ENCODE peak calls at places on chromosomes 1 and 21, in four cellular contexts. T is heart right ventricle, L is body of pancreas, U is PC-3. M is an unnamed sample.

GRCh38 chr1:42380617-42381423 is at the start of gene RIMKLA:
- DNase-seq in U (peak; percentile 63), L (peak; percentile 64), T (peak; percentile 61), M (peak; percentile 69)

GRCh38 chr1:168628807-168629206 is 52.4 kb downstream of the XCL1 start:
- DNase-seq in T (no peak), U (peak; percentile 98), L (no peak), M (no peak)

GRCh38 chr1:30523055-30524020 is 200.0 kb downstream of the MATN1 start:
- DNase-seq in L (no peak), T (no peak), U (peak; percentile 66), M (peak; percentile 5)

GRCh38 chr1:208576425-208576824 is 332.2 kb upstream of the PLXNA2 start:
- DNase-seq in L (no peak), T (no peak), U (no peak), M (no peak)

GRCh38 chr1:218361298-218362065 is 16.3 kb downstream of the TGFB2 start:
- DNase-seq in U (peak; percentile 71), L (no peak), T (no peak), M (no peak)

GRCh38 chr1:9294440-9294773 is 1.7 kb downstream of the SPSB1 start:
- DNase-seq in U (peak; percentile 91), L (peak; percentile 50), T (no peak), M (no peak)

GRCh38 chr1:12703821-12704451 is 12.0 kb upstream of the AADACL3 start:
- DNase-seq in U (no peak), T (no peak), L (no peak), M (no peak)

GRCh38 chr1:234644928-234645327 is 35.0 kb upstream of the IRF2BP2 start:
- DNase-seq in T (no peak), L (no peak), U (no peak), M (no peak)

GRCh38 chr21:41863439-41863740 is 15.8 kb downstream of the PRDM15 start:
- DNase-seq in U (no peak), T (no peak), L (no peak), M (no peak)

GRCh38 chr1:246689409-246689997 is 34.7 kb upstream of the SCCPDH start:
- DNase-seq in T (peak; percentile 54), U (peak; percentile 96), L (peak; percentile 60), M (peak; percentile 71)

GRCh38 chr1:220378571-220379302 is 106.5 kb upstream of the RAB3GAP2 start:
- DNase-seq in U (peak; percentile 20), L (no peak), T (no peak), M (no peak)

GRCh38 chr1:198151688-198152087 is 5.1 kb upstream of the NEK7 start:
- DNase-seq in U (no peak), T (no peak), L (no peak), M (no peak)

GRCh38 chr1:224726783-224727182 is 110.7 kb downstream of the CNIH3 start:
- DNase-seq in U (no peak), L (no peak), T (no peak), M (no peak)

GRCh38 chr1:65056866-65057265 is 90.5 kb upstream of the JAK1 start:
- DNase-seq in L (no peak), U (no peak), T (no peak), M (no peak)
- H3K4me1 ChIP-seq in L (no peaks in the 10 kb centered on the region), U (no peaks in the 10 kb centered on the region), T (peaks cover 62% of the 10 kb centered on the region), M (no peaks in the 10 kb centered on the region)

DNA sequence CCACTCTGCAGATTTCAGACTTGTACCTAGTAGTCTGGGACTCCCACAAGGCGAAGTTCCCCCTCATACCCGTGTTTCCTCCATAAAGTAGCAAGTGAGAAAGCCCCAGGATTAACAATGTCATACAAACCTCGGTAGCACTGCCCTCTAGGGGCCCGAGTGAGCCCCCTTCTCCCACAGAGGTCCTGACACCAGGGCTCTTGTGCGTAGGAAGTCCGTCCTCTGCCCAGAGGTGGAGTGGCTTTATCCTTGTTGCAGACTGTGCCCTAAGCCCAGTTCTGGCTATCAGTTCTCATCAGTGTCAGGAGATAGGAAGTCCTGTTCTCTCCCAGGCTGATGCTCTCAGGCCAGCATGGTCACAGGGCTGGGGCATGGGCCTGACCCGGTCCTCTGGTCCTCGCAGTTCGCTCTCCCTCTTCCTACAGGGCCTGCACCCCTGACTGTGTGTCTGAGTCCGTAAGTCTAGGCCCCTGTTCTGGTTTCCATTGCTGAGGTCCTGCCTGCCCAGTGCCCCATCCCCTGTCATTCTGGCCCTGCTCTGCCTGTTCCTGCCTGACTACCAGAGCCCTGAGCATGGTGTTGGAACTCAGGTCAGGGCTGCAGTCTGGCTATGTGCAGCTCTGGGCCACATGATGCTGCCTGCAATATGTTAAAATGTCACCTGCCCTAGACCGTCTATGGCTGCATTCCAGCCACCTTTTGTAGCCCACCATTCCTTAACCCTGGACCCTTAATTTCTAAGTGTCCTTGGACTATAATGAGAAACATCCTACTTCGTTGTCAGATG is 285.6 kb downstream of the ASTN1 start:
- DNase-seq in T (no peak), L (no peak), U (no peak), M (no peak)
- TF ChIP-seq CTCF in T (peak; percentile 28), L (no peak), U (peak; percentile 38), M (no peak)

GRCh38 chr1:153536618-153537375 is 1.0 kb upstream of the S100A6 start:
- DNase-seq in U (peak; percentile 68), L (no peak), T (no peak), M (peak; percentile 44)
- H3K4me1 ChIP-seq in U (peaks cover 81% of the 10 kb centered on the region), L (peaks cover 45% of the 10 kb centered on the region), T (peaks cover 50% of the 10 kb centered on the region), M (peaks cover 43% of the 10 kb centered on the region)

DNA sequence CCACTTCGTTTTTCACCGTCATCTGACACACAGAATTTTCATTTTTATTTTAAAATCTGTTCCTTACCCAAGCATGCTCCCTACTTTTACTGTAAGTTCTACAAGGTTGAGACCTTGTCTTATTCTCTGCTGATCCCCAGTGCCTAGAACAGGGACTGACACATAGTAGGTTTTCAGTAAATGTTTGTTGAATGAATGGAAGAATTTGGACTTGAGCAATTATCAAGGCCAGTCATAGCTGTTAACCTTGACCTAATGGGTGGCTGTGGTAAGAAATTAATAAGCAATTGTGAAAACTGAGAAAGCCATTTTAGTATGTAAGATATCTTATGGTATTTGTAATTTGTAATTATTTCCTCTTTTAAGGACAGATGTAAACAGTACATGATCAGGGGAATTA is 71.2 kb downstream of the LAMC1 start:
- DNase-seq in U (no peak), T (no peak), L (no peak), M (no peak)
- TF ChIP-seq CTCF in U (no peak), T (no peak), L (no peak), M (no peak)

GRCh38 chr1:107689157-107689556 is 275.8 kb downstream of the VAV3 start:
- DNase-seq in U (peak; percentile 72), T (no peak), L (no peak), M (peak; percentile 43)
- H3K4me1 ChIP-seq in U (peaks cover 55% of the 10 kb centered on the region), T (no peaks in the 10 kb centered on the region), L (no peaks in the 10 kb centered on the region), M (no peaks in the 10 kb centered on the region)

GRCh38 chr21:33302055-33302454 is 22.7 kb upstream of the IFNAR1 start:
- DNase-seq in T (no peak), L (peak; percentile 3), U (no peak), M (no peak)
- TF ChIP-seq CTCF in T (no peak), L (no peak), U (no peak), M (no peak)

GRCh38 chr1:203153989-203154821 is 21.4 kb downstream of the MYBPH start:
- DNase-seq in L (no peak), U (peak; percentile 81), T (no peak), M (no peak)

GRCh38 chr1:203153051-203153988 is 22.3 kb downstream of the MYBPH start:
- DNase-seq in L (no peak), U (no peak), T (no peak), M (no peak)

GRCh38 chr1:203151362-203152157 is 24.0 kb downstream of the ADORA1 start:
- DNase-seq in U (no peak), L (no peak), T (no peak), M (no peak)

GRCh38 chr1:203150511-203151297 is 23.2 kb downstream of the ADORA1 start:
- DNase-seq in U (no peak), L (no peak), T (no peak), M (no peak)

GRCh38 chr1:203152158-203153034 is 23.2 kb downstream of the MYBPH start:
- DNase-seq in U (peak; percentile 82), T (no peak), L (no peak), M (no peak)
- H3K4me1 ChIP-seq in U (peaks cover 42% of the 10 kb centered on the region), T (peaks cover 25% of the 10 kb centered on the region), L (peaks cover 52% of the 10 kb centered on the region), M (no peaks in the 10 kb centered on the region)

M was measured in stomach.